ENCODE peak calls at places on chromosome 20, in six cellular contexts. E, H, D, N, F and R are unnamed samples. For H3K9me3 and H3K36me3, the result is how much of the 10 kb centered on the place peaks cover.

GRCh38 chr20:25005661-25006060 is 13.1 kb upstream of the APMAP start:
- DNase-seq in E (no peak), H (peak), D (no peak), N (no peak), F (no peak), R (no peak)

GRCh38 chr20:61719691-61720347 is 345.9 kb downstream of the TAF4 start:
- DNase-seq in E (no peak), H (no peak), D (peak), N (no peak), F (no peak), R (no peak)

GRCh38 chr20:45918182-45918737 is 6.3 kb upstream of the PLTP start:
- DNase-seq in E (no peak), H (no peak), D (no peak), N (no peak), F (no peak), R (no peak)

GRCh38 chr20:45098096-45098773 is 2.7 kb downstream of the KCNS1 start:
- DNase-seq in E (peak), H (no peak), D (no peak), N (no peak), F (no peak), R (no peak)

GRCh38 chr20:32215147-32215546 is 7.5 kb downstream of the POFUT1 start:
- DNase-seq in E (no peak), H (no peak), D (no peak), N (no peak), F (no peak), R (no peak)

GRCh38 chr20:11726021-11726420 is 191.7 kb upstream of the BTBD3 start:
- DNase-seq in E (no peak), H (no peak), D (no peak), N (no peak), F (no peak), R (no peak)

GRCh38 chr20:438581-439469 is 23.5 kb downstream of the TBC1D20 start:
- DNase-seq in E (no peak), H (no peak), D (peak), N (no peak), F (no peak), R (no peak)

GRCh38 chr20:671252-672030 is 4.2 kb downstream of the SCRT2 start:
- DNase-seq in E (no peak), H (no peak), D (no peak), N (no peak), F (no peak), R (no peak)

GRCh38 chr20:62120990-62121775 is 1.1 kb upstream of the LSM14B start:
- DNase-seq in E (no peak), H (peak), D (no peak), N (no peak), F (no peak), R (no peak)

GRCh38 chr20:21557246-21557982 is 43.5 kb upstream of the NKX2-2 start:
- DNase-seq in E (no peak), H (no peak), D (peak), N (no peak), F (no peak), R (no peak)

GRCh38 chr20:62262064-62262463 is 23.7 kb downstream of the OSBPL2 start:
- DNase-seq in E (no peak), H (no peak), D (no peak), N (no peak), F (no peak), R (no peak)

GRCh38 chr20:5919634-5920544 is 30.4 kb downstream of the TRMT6 start:
- DNase-seq in E (peak), H (no peak), D (no peak), N (no peak), F (no peak), R (no peak)

GRCh38 chr20:54491443-54491842 is 16.1 kb downstream of the DOK5 start:
- DNase-seq in E (no peak), H (no peak), D (no peak), N (no peak), F (no peak), R (no peak)

GRCh38 chr20:50844430-50845100 is 49.7 kb downstream of the BCAS4 start:
- DNase-seq in E (no peak), H (no peak), D (no peak), N (peak), F (no peak), R (peak)

GRCh38 chr20:11814276-11814675 is 103.4 kb upstream of the BTBD3 start:
- DNase-seq in E (no peak), H (no peak), D (no peak), N (no peak), F (no peak), R (no peak)

GRCh38 chr20:58614984-58615760 is 35.9 kb upstream of the STX16 start:
- DNase-seq in E (no peak), H (no peak), D (no peak), N (no peak), F (no peak), R (no peak)

GRCh38 chr20:53028337-53029007 is 56.3 kb downstream of the TSHZ2 start:
- DNase-seq in E (no peak), H (no peak), D (no peak), N (no peak), F (no peak), R (no peak)

GRCh38 chr20:61324906-61325305 is 72.8 kb downstream of the CDH4 start:
- DNase-seq in E (no peak), H (no peak), D (no peak), N (no peak), F (no peak), R (no peak)

GRCh38 chr20:8646026-8646425 is 422.9 kb upstream of the PLCB4 start:
- DNase-seq in E (no peak), H (no peak), D (no peak), N (no peak), F (no peak), R (peak)

GRCh38 chr20:9442858-9443257 is 71.5 kb upstream of the LAMP5 start:
- DNase-seq in E (no peak), H (peak), D (no peak), N (no peak), F (no peak), R (no peak)

GRCh38 chr20:21511850-21512633 is 1.8 kb downstream of the NKX2-2 start:
- DNase-seq in E (peak), H (no peak), D (no peak), N (no peak), F (no peak), R (peak)

GRCh38 chr20:17343631-17344447 is 117.0 kb downstream of the PCSK2 start:
- DNase-seq in E (peak), H (no peak), D (no peak), N (no peak), F (peak), R (peak)

GRCh38 chr20:53195882-53196610 is 223.9 kb downstream of the TSHZ2 start:
- DNase-seq in E (no peak), H (no peak), D (no peak), N (no peak), F (no peak), R (no peak)

GRCh38 chr20:10453241-10453640 is 18.1 kb downstream of the SLX4IP start:
- DNase-seq in E (no peak), H (no peak), D (no peak), N (no peak), F (no peak), R (no peak)

GRCh38 chr20:58895099-58895795 is 42.7 kb downstream of the GNAS start:
- DNase-seq in E (no peak), H (no peak), D (no peak), N (no peak), F (no peak), R (no peak)

GRCh38 chr20:38673731-38674177 is 50.5 kb upstream of the SLC32A1 start:
- DNase-seq in E (peak), H (no peak), D (no peak), N (no peak), F (no peak), R (no peak)

GRCh38 chr20:22523499-22524392 is 60.6 kb downstream of the FOXA2 start:
- DNase-seq in E (no peak), H (no peak), D (no peak), N (no peak), F (peak), R (no peak)

GRCh38 chr20:59780494-59781185 is 152.8 kb downstream of the SYCP2 start:
- DNase-seq in E (no peak), H (peak), D (no peak), N (no peak), F (peak), R (no peak)

GRCh38 chr20:58039569-58040092 is 188.8 kb downstream of the ANKRD60 start:
- DNase-seq in E (no peak), H (peak), D (no peak), N (no peak), F (peak), R (no peak)

GRCh38 chr20:38836991-38837390 is 31.5 kb downstream of the PPP1R16B start:
- DNase-seq in E (no peak), H (no peak), D (no peak), N (no peak), F (no peak), R (no peak)

GRCh38 chr20:61733891-61734732 is 331.6 kb downstream of the TAF4 start:
- DNase-seq in E (no peak), H (no peak), D (no peak), N (no peak), F (no peak), R (no peak)

GRCh38 chr20:14924433-14924832 is 587.0 kb upstream of the FLRT3 start:
- DNase-seq in E (no peak), H (no peak), D (no peak), N (no peak), F (no peak), R (no peak)

GRCh38 chr20:17619351-17620093 is 49.6 kb downstream of the DSTN start:
- DNase-seq in E (no peak), H (peak), D (no peak), N (no peak), F (peak), R (no peak)

GRCh38 chr20:61387204-61387958 is 135.3 kb downstream of the CDH4 start:
- DNase-seq in E (peak), H (no peak), D (no peak), N (no peak), F (no peak), R (peak)

GRCh38 chr20:3648941-3649340 is 14.3 kb downstream of the GFRA4 start:
- DNase-seq in E (no peak), H (peak), D (no peak), N (no peak), F (no peak), R (no peak)

GRCh38 chr20:53072923-53073579 is 100.9 kb downstream of the TSHZ2 start:
- DNase-seq in E (no peak), H (no peak), D (no peak), N (no peak), F (no peak), R (no peak)

GRCh38 chr20:35617397-35618031 is 1.9 kb downstream of the SPAG4 start:
- DNase-seq in E (peak), H (peak), D (no peak), N (peak), F (no peak), R (peak)

GRCh38 chr20:17558154-17558940 is 11.5 kb upstream of the DSTN start:
- DNase-seq in E (peak), H (peak), D (no peak), N (peak), F (peak), R (peak)

GRCh38 chr20:58981564-58982364 is 708 bp downstream of the NELFCD start:
- DNase-seq in E (peak), H (no peak), D (no peak), N (no peak), F (peak), R (no peak)

GRCh38 chr20:49620364-49621240 is 52.7 kb upstream of the PTGIS start:
- DNase-seq in E (no peak), H (no peak), D (no peak), N (no peak), F (no peak), R (no peak)
- H3K4me3 ChIP-seq in E (no peak), H (no peak), D (no peak), N (no peak), F (no peak), R (no peak)

GRCh38 chr20:30484749-30485070 is 772.8 kb upstream of the DEFB115 start:
- DNase-seq in E (no peak), H (no peak), D (no peak), N (no peak), F (no peak), R (no peak)
- H3K9me3 ChIP-seq in E (under half), H (under half), D (under half), N (under half), F (under half), R (under half)

DNA sequence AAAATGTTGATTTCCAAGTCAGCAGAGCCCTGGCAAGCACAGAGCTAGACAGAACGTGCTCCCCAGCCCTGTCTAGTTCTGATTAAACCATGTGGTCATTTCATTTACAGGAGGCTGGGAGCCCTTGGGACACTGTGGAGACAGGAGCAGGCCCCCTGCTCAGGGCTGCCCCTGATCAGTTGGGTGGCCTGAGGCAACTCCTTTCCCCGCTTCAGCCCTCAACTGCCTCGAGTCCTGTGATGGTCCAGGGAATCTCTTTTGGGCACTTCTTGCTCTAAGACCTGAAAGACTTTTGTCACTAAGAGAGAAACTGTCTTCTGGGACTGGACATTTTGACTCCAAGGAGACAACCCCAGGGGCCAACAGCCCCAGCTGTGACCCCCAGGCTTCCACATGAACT is 13.5 kb downstream of the DYNLRB1 start:
- DNase-seq in E (no peak), H (no peak), D (no peak), N (no peak), F (no peak), R (no peak)
- H3K36me3 ChIP-seq in E (half or more), H (under half), D (half or more), N (half or more), F (half or more), R (half or more)

GRCh38 chr20:44027686-44028340 is 113.2 kb downstream of the TOX2 start:
- DNase-seq in E (no peak), H (peak), D (no peak), N (no peak), F (no peak), R (no peak)

GRCh38 chr20:44028341-44028715 is 113.7 kb downstream of the TOX2 start:
- DNase-seq in E (no peak), H (no peak), D (no peak), N (no peak), F (no peak), R (no peak)

GRCh38 chr20:44028868-44029847 is 114.5 kb downstream of the TOX2 start:
- DNase-seq in E (no peak), H (peak), D (no peak), N (no peak), F (no peak), R (no peak)

GRCh38 chr20:44025756-44026155 is 111.1 kb downstream of the TOX2 start:
- DNase-seq in E (no peak), H (peak), D (no peak), N (no peak), F (no peak), R (no peak)

GRCh38 chr20:44026932-44027685 is 112.5 kb downstream of the TOX2 start:
- DNase-seq in E (peak), H (no peak), D (no peak), N (no peak), F (no peak), R (no peak)
- H3K4me3 ChIP-seq in E (no peak), H (no peak), D (no peak), N (no peak), F (no peak), R (no peak)

DNA sequence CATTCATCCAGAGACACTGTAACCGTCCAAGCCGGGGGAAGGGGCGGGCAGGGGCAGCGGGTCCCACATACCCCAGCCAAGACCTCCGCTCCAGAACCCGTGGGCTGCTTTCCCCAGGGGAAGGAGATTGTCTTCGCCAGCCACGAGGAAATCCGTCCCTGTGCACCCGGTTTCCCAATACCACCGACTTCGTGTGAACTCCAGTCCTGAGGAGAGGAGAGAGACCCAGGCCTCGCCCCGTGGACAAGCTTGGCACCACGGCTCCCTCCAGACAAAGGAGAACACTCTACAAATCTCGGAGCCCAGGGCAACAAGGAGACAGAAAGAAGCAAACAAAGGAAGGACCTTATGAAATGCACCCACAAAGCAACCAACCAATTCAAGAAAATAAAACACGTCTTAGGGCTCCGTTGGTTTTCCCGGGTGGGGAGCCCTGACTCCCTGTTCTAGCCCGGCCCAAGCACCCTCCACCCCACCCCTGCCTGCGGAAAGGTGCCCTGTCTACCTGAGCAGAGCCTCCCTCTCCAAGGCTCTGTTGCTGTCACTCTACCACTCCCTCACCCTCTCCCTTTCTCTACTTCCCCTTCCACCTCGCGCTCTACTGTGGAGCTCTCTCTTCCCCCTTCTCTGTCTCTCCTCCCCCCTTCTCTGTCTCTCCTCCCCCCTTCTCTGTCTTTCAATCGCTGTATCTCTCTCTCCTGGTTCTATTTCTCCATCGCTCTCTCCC is 1382.8 kb upstream of the DEFB115 start:
- DNase-seq in E (no peak), H (no peak), D (no peak), N (no peak), F (peak), R (no peak)
- H3K9me3 ChIP-seq in E (under half), H (under half), D (under half), N (under half), F (under half), R (under half)

DNA sequence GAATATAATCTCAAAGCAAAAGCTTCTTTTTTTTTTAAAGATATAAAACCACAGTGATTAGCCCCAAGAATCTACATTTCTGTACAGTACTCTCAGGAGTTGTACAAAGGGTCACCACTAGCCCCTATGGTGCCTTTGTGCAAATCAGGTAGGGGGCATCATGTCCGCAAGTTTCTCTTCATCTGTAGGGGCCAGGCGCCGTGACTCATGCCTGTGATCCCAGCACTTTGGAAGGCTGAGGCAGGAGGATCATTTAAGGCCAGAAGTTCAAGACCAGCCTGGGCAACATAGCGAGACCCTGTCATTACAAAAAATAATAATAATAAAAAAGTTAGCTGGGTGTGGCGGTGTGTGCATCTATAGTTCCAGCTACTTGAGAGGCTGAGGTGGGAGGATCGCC is 63.9 kb downstream of the ZMYND8 start:
- DNase-seq in E (no peak), H (peak), D (no peak), N (no peak), F (no peak), R (no peak)
- H3K36me3 ChIP-seq in E (under half), H (under half), D (half or more), N (under half), F (half or more), R (half or more)

GRCh38 chr20:23782366-23782983 is 31.7 kb upstream of the CST1 start:
- DNase-seq in E (peak), H (peak), D (no peak), N (no peak), F (no peak), R (peak)
- H3K4me3 ChIP-seq in E (no peak), H (no peak), D (no peak), N (no peak), F (no peak), R (no peak)

DNA sequence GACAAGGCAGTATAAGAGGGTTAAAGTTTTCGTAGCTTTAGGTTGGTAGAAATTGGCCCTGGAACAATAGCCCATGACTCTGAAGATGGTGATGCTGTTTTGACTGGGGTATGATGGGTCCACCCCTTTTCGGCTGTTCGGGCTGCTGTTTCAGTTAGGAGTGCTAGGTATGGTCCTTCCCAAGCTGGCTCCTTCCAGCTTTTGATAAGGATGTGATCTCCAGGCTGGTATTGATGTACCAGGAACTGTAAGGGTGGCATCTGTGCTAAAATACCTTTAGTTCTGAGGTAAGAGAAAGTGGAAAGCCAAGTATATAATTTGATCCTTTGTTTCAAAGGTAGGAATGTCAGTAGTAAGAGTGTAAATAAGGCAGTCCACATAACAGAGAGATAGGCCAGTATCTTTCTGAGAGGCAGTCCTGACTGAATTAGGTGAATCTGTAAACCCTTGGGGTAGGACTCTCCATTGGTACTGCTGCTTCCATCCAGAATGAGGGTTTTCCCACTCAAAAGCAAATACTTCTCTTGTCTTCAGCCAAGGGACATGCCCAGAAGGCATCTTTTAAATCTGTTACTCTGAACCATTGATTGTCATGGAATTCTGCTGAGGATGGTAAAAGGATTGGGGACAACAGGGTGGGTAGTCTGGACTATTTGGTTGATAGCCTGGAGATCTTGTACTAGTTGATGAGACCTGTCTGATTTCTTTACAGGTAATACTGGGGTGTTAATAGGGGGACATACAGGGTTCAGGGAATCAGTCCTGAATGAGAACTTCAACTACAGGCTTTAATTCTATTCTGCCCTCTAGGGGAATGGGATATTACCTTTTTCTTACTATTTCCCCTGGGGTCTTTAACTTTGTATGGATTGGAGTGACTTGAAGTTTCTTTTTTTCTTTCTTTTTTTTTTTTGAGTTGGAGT is 6.1 kb upstream of the ZNFX1 start:
- DNase-seq in E (peak), H (peak), D (no peak), N (no peak), F (no peak), R (no peak)
- H3K9me3 ChIP-seq in E (under half), H (under half), D (half or more), N (half or more), F (under half), R (under half)